ENCODE peak calls at places on chromosome 20, in five cellular contexts. B, M, F, Y and E are unnamed samples.

GRCh38 chr20:51092238-51092822 is 69.4 kb upstream of the KCNG1 start:
- DNase-seq in B (no peak), F (no peak), M (no peak), Y (no peak), E (no peak)

GRCh38 chr20:2080532-2081224 is 20.9 kb upstream of the STK35 start:
- DNase-seq in Y (no peak), F (no peak), B (no peak), M (no peak), E (no peak)

GRCh38 chr20:38131588-38132121 is 33.4 kb downstream of the TGM2 start:
- DNase-seq in Y (no peak), F (peak; percentile 58), B (no peak), M (no peak), E (no peak)

GRCh38 chr20:24962510-24962909 is 13.4 kb downstream of the CST7 start:
- DNase-seq in F (no peak), Y (no peak), B (no peak), M (no peak), E (no peak)

GRCh38 chr20:47117325-47117724 is 222.7 kb downstream of the EYA2 start:
- DNase-seq in B (no peak), F (no peak), M (no peak), Y (no peak), E (no peak)

GRCh38 chr20:63501818-63502670 is 3.2 kb upstream of the EEF1A2 start:
- DNase-seq in Y (no peak), M (no peak), B (no peak), F (peak; percentile 12), E (peak; percentile 49)

GRCh38 chr20:24955045-24955444 is 6.0 kb downstream of the CST7 start:
- DNase-seq in F (no peak), M (no peak), Y (no peak), B (no peak), E (no peak)

GRCh38 chr20:49851991-49852390 is 39.4 kb downstream of the SLC9A8 start:
- DNase-seq in B (no peak), M (no peak), Y (no peak), F (no peak), E (no peak)

GRCh38 chr20:21027569-21027968 is 78.6 kb downstream of the LINC00237 start:
- DNase-seq in Y (no peak), B (no peak), M (peak; percentile 30), F (peak; percentile 4), E (no peak)

GRCh38 chr20:32427996-32428395 is 69.9 kb downstream of the ASXL1 start:
- DNase-seq in B (no peak), M (no peak), Y (no peak), F (no peak), E (no peak)

GRCh38 chr20:45925821-45926506 is 8.5 kb upstream of the PCIF1 start:
- DNase-seq in F (no peak), Y (no peak), M (no peak), B (no peak), E (no peak)

GRCh38 chr20:48892049-48892470 is 29.5 kb upstream of the ARFGEF2 start:
- DNase-seq in Y (no peak), B (no peak), F (no peak), M (no peak), E (no peak)

GRCh38 chr20:31260326-31260932 is 3.0 kb downstream of the DEFB115 start:
- DNase-seq in Y (no peak), B (no peak), F (peak; percentile 2), M (peak; percentile 15), E (no peak)

GRCh38 chr20:59816146-59816743 is 117.2 kb downstream of the SYCP2 start:
- DNase-seq in F (no peak), Y (no peak), B (no peak), M (no peak), E (no peak)

GRCh38 chr20:16539280-16539679 is 34.0 kb downstream of the KIF16B start:
- DNase-seq in F (no peak), B (no peak), M (no peak), Y (no peak), E (no peak)

GRCh38 chr20:8260837-8261241 is 128.8 kb downstream of the PLCB1 start:
- DNase-seq in M (no peak), B (no peak), Y (no peak), F (no peak), E (no peak)

GRCh38 chr20:49505518-49505917 is 23.1 kb upstream of the KCNB1 start:
- DNase-seq in M (no peak), B (peak; percentile 41), F (peak; percentile 20), Y (peak; percentile 4), E (peak; percentile 55)

GRCh38 chr20:4304601-4305000 is 289.2 kb upstream of the RNF24 start:
- DNase-seq in F (no peak), Y (no peak), B (no peak), M (no peak), E (no peak)

GRCh38 chr20:25355191-25355590 is 35.4 kb downstream of the ABHD12 start:
- DNase-seq in Y (no peak), F (no peak), B (no peak), M (no peak), E (no peak)

GRCh38 chr20:50931048-50931305 is 260 bp downstream of the ADNP start:
- DNase-seq in M (no peak), B (no peak), F (no peak), Y (no peak), E (no peak)